ENCODE peak calls at places on chromosomes 2 and 18, in six cellular contexts. Y is stomach, P is HepG2, K is NB4, O is uterus, F is HCT116. E is an unnamed sample.

GRCh38 chr18:45974088-45974536 is 7.0 kb upstream of the EPG5 start:
- DNase-seq in O (peak; percentile 27), F (peak; percentile 63), Y (peak; percentile 66), K (peak; percentile 86), P (peak; percentile 67), E (peak; percentile 62)

GRCh38 chr2:70905443-70905842 is 30.3 kb upstream of the ATP6V1B1 start:
- DNase-seq in P (no peak), O (no peak), F (no peak), K (no peak), Y (no peak), E (no peak)

GRCh38 chr2:179954026-179954425 is 53.1 kb downstream of the CWC22 start:
- DNase-seq in F (no peak), Y (no peak), O (no peak), P (peak; percentile 65), K (no peak), E (no peak)

GRCh38 chr2:196233808-196234501 is 62.6 kb upstream of the STK17B start:
- DNase-seq in K (peak; percentile 95), P (no peak), O (no peak), Y (no peak), F (no peak), E (no peak)

GRCh38 chr2:166285215-166285614 is 90.5 kb downstream of the SCN9A start:
- DNase-seq in K (no peak), P (no peak), Y (no peak), F (no peak), O (no peak), E (no peak)

GRCh38 chr2:198173242-198173641 is 368.8 kb downstream of the PLCL1 start:
- DNase-seq in P (no peak), K (no peak), O (peak; percentile 15), F (no peak), Y (no peak), E (no peak)

GRCh38 chr2:127597984-127598380 is 48.0 kb upstream of the GPR17 start:
- DNase-seq in Y (no peak), P (no peak), K (no peak), O (no peak), F (no peak), E (no peak)

GRCh38 chr2:204356128-204356527 is 189.1 kb upstream of the PARD3B start:
- DNase-seq in Y (no peak), O (no peak), K (no peak), F (no peak), P (no peak), E (no peak)

GRCh38 chr18:23115683-23116096 is 19.6 kb upstream of the CABLES1 start:
- DNase-seq in F (peak; percentile 54), P (peak; percentile 74), O (no peak), Y (no peak), K (no peak), E (no peak)

GRCh38 chr2:37890893-37891495 is 34.1 kb upstream of the RMDN2 start:
- DNase-seq in K (peak; percentile 79), P (peak; percentile 71), F (peak; percentile 48), Y (peak; percentile 77), O (peak; percentile 70), E (peak; percentile 60)

GRCh38 chr2:172261292-172261691 is 158.6 kb upstream of the DLX2 start:
- DNase-seq in K (no peak), Y (no peak), P (no peak), F (no peak), O (no peak), E (no peak)

GRCh38 chr2:228140934-228141528 is 40.5 kb downstream of the SPHKAP start:
- DNase-seq in Y (no peak), F (no peak), O (no peak), K (no peak), P (no peak), E (no peak)

GRCh38 chr18:57052173-57052572 is 94.7 kb upstream of the BOD1L2 start:
- DNase-seq in Y (no peak), O (no peak), F (no peak), P (no peak), K (peak; percentile 12), E (no peak)

GRCh38 chr18:2302628-2303516 is 268.4 kb downstream of the METTL4 start:
- DNase-seq in K (no peak), P (no peak), F (peak; percentile 68), Y (no peak), O (no peak), E (no peak)

GRCh38 chr2:30147196-30147714 is 448 bp downstream of the YPEL5 start:
- DNase-seq in K (no peak), P (no peak), O (peak; percentile 48), Y (peak; percentile 30), F (no peak), E (peak; percentile 21)

GRCh38 chr2:229660951-229661350 is 53.4 kb downstream of the DNER start:
- DNase-seq in Y (no peak), F (peak; percentile 10), K (no peak), O (no peak), P (no peak), E (no peak)

GRCh38 chr18:48924621-48925601 is 25.9 kb downstream of the SMAD7 start:
- DNase-seq in K (no peak), P (no peak), Y (no peak), F (no peak), O (no peak), E (no peak)

GRCh38 chr2:76268928-76269327 is 558.2 kb upstream of the GCFC2 start:
- DNase-seq in O (no peak), F (no peak), P (no peak), Y (no peak), K (no peak), E (no peak)

GRCh38 chr2:169452080-169452479 is 27.2 kb upstream of the BBS5 start:
- DNase-seq in O (no peak), K (peak; percentile 67), P (peak; percentile 61), Y (no peak), F (peak; percentile 43), E (no peak)

GRCh38 chr2:19358242-19359020 is at the start of gene OSR1:
- DNase-seq in Y (peak; percentile 55), O (peak; percentile 75), K (no peak), F (no peak), P (peak; percentile 53), E (peak; percentile 53)

GRCh38 chr2:73830871-73831401 is 2.2 kb downstream of the STAMBP start:
- DNase-seq in O (no peak), K (peak; percentile 41), P (no peak), Y (no peak), F (no peak), E (no peak)

GRCh38 chr2:204643326-204643725 is 98.1 kb downstream of the PARD3B start:
- DNase-seq in O (no peak), P (no peak), K (no peak), F (no peak), Y (no peak), E (no peak)

GRCh38 chr18:48270929-48271328 is 138.3 kb downstream of the ZBTB7C start:
- DNase-seq in F (no peak), K (no peak), Y (no peak), P (no peak), O (no peak), E (no peak)

GRCh38 chr2:21643180-21643579 is 519.4 kb downstream of the TDRD15 start:
- DNase-seq in Y (no peak), P (no peak), F (no peak), K (no peak), O (no peak), E (no peak)

GRCh38 chr18:76212958-76213357 is 282.1 kb downstream of the ZNF516 start:
- DNase-seq in O (no peak), P (no peak), Y (no peak), K (peak; percentile 10), F (no peak), E (no peak)

GRCh38 chr18:76203552-76203951 is 291.5 kb downstream of the ZNF516 start:
- DNase-seq in O (no peak), Y (no peak), F (no peak), K (no peak), P (no peak), E (no peak)

GRCh38 chr18:76205906-76206305 is 289.1 kb downstream of the ZNF516 start:
- DNase-seq in P (no peak), K (no peak), O (no peak), F (no peak), Y (no peak), E (no peak)

GRCh38 chr18:76209597-76209996 is 285.4 kb downstream of the ZNF516 start:
- DNase-seq in O (no peak), K (no peak), P (no peak), F (no peak), Y (no peak), E (no peak)

DNA sequence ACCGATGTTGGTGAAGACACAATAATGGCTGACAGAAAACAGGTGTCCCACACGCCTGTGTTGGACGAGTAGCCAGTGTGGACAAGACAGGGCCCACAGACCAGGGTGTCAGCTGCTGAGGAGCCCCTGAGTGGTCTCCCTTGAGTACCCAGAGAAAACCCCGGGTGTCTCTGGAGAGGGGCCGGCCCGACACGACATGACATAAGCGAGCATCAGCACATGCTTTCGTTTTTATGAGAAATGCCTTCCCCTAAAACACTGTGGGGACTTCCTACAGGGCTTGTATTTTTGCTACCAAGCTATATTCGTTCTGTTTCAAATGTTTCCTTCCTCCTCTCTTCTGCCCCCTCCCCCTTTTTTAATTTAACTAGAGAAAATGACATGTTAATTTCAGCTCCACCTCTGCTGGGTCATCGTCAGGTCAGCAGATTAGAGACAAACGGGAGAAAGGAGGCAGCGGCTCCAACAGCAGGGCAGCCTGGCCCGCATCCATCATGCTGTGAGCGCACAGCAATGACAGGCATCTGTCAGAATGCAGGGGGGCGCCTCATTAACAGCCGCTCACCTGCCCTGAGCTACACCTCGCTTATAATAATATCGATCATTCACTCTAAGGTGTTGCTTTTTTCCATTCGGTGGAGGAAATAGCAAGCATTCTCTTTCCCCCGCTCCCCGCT is 286.3 kb downstream of the ZNF516 start:
- DNase-seq in Y (no peak), F (no peak), K (no peak), O (no peak), P (no peak), E (no peak)
- H3K4me3 ChIP-seq in Y (no peak overlapping the region), F (no peak overlapping the region), K (no peak overlapping the region), O (peak overlapping the region; percentile 12), P (no peak overlapping the region), E (no peak overlapping the region)

GRCh38 chr2:181882621-181883020 is 8.9 kb upstream of the ITPRID2 start:
- DNase-seq in K (no peak), O (no peak), P (no peak), F (no peak), Y (no peak), E (no peak)
- TF ChIP-seq POLR2A in K (no peak), O (no peak), P (no peak), F (no peak), Y (no peak), E (no peak)

DNA sequence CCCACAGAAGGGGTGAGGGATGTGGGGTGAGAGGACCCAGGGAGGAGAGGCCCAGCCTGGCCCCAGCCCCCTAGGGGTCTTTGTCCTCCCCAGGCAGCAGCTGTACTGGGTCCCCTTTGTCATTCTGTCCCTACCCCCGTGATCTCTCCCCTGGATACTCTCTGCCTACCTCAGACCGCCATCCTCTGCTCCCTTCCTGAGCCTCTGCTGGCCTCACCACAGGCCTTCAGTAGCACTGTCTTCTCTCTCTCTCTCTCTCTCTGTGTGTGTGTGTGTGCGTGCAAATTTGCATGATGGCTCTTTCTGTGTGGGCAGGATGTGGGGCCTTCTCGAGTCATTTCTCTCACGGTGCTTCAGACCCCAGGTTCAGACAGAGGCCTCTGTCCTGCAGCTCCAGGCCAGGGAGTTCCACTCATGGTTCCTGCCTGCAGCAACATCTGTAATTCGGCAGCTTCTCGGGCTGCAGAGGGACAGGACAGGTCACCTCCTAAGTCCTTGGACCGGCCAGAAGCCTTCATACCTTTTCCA is 1.4 kb downstream of the PSD4 start:
- DNase-seq in O (no peak), F (no peak), P (no peak), K (peak; percentile 74), Y (peak; percentile 48), E (no peak)
- H3K4me3 ChIP-seq in O (no peak overlapping the region), F (no peak overlapping the region), P (peak overlapping the region; percentile 42), K (peak overlapping the region; percentile 85), Y (peak overlapping the region; percentile 48), E (no peak overlapping the region)

GRCh38 chr2:189327879-189328351 is 113.4 kb upstream of the WDR75 start:
- DNase-seq in F (no peak), O (no peak), P (no peak), K (no peak), Y (no peak), E (no peak)

GRCh38 chr2:189328451-189329249 is 112.6 kb upstream of the WDR75 start:
- DNase-seq in O (no peak), F (no peak), P (no peak), K (no peak), Y (no peak), E (no peak)
- TF ChIP-seq POLR2A in O (no peak), F (no peak), P (no peak), K (no peak), Y (no peak), E (no peak)

E was measured in thyroid gland.